ENCODE peak calls at places on chromosomes 4 and X, in nine cellular contexts. O is midbrain, I is activated B cell treated with CpG ODN at 0.5 μM for 24 hours, M is NCI-H446 treated with DMSO at 0.1 percent for 48 hours, C is lung, T is activated gamma-delta T cell, K is H7, N is LHCN-M2, U is occipital lobe. Y is an unnamed sample.

GRCh38 chrX:78104447-78105176 is 564 bp downstream of the PGK1 start:
- DNase-seq in C (peak; percentile 59), M (peak; percentile 3), I (no peak), N (peak; percentile 49), K (peak; percentile 30), O (peak; percentile 15), U (peak; percentile 4), T (no peak), Y (peak; percentile 70)

GRCh38 chr4:148369919-148370318 is 72.3 kb downstream of the NR3C2 start:
- DNase-seq in K (no peak), M (no peak), T (no peak), C (no peak), O (no peak), I (no peak), N (peak; percentile 81), U (no peak), Y (no peak)

GRCh38 chr4:79445371-79445781 is 37.3 kb upstream of the GK2 start:
- DNase-seq in K (no peak), I (no peak), O (no peak), N (no peak), C (no peak), M (peak; percentile 79), U (no peak), T (no peak), Y (no peak)

GRCh38 chr4:169260217-169260866 is 10.4 kb downstream of the SH3RF1 start:
- DNase-seq in I (no peak), C (no peak), O (no peak), U (no peak), N (no peak), T (no peak), M (no peak), K (no peak), Y (no peak)

GRCh38 chr4:41406051-41406516 is 131.9 kb upstream of the LIMCH1 start:
- DNase-seq in N (no peak), M (no peak), O (no peak), C (no peak), T (no peak), I (no peak), U (no peak), K (no peak), Y (no peak)

GRCh38 chrX:1592128-1592862 is 891 bp downstream of the AKAP17A start:
- DNase-seq in O (no peak), M (no peak), T (peak; percentile 16), I (peak; percentile 25), N (no peak), C (no peak), K (peak; percentile 77), U (no peak), Y (peak; percentile 38)

GRCh38 chrX:45745479-45745878 is 544.8 kb upstream of the DIPK2B start:
- DNase-seq in U (no peak), K (no peak), M (no peak), I (no peak), N (peak; percentile 15), O (no peak), T (no peak), C (no peak), Y (no peak)

GRCh38 chr4:11106190-11106589 is 322.5 kb downstream of the HS3ST1 start:
- DNase-seq in C (no peak), U (no peak), O (no peak), I (no peak), M (no peak), N (peak; percentile 9), T (no peak), K (no peak), Y (no peak)

GRCh38 chrX:77502951-77503525 is 55.8 kb downstream of the FGF16 start:
- DNase-seq in C (no peak), N (no peak), O (no peak), M (no peak), I (no peak), K (no peak), U (no peak), T (no peak), Y (no peak)

GRCh38 chr4:184746532-184746870 is 12.6 kb upstream of the CENPU start:
- DNase-seq in O (peak; percentile 34), K (no peak), U (no peak), M (no peak), N (peak; percentile 87), T (no peak), C (peak; percentile 65), I (no peak), Y (no peak)

GRCh38 chr4:98627883-98628282 is 30.5 kb downstream of the TSPAN5 start:
- DNase-seq in K (no peak), U (no peak), N (peak; percentile 50), I (no peak), C (no peak), O (no peak), T (no peak), M (peak; percentile 24), Y (no peak)

GRCh38 chr4:186760576-186760975 is 36.9 kb upstream of the FAT1 start:
- DNase-seq in U (no peak), C (no peak), I (no peak), M (no peak), T (no peak), N (peak; percentile 87), O (no peak), K (no peak), Y (no peak)

GRCh38 chrX:96889726-96890125 is 6.0 kb downstream of the RPA4 start:
- DNase-seq in M (no peak), T (no peak), I (no peak), N (no peak), C (no peak), O (no peak), K (no peak), U (no peak), Y (no peak)

GRCh38 chr4:151276787-151277557 is at the start of gene PRSS48:
- DNase-seq in T (no peak), N (peak; percentile 54), M (no peak), C (peak; percentile 36), I (no peak), K (peak; percentile 77), O (peak; percentile 70), U (peak; percentile 31), Y (peak; percentile 77)

GRCh38 chr4:16129336-16129735 is 45.5 kb upstream of the PROM1 start:
- DNase-seq in U (no peak), C (no peak), I (no peak), T (no peak), N (no peak), K (no peak), O (no peak), M (no peak), Y (no peak)

GRCh38 chrX:154472685-154473632 is 6.1 kb downstream of the LAGE3 start:
- DNase-seq in N (no peak), M (no peak), C (no peak), T (no peak), I (no peak), U (no peak), K (peak; percentile 66), O (no peak), Y (no peak)

GRCh38 chrX:64204252-64204651 is 1.3 kb downstream of the AMER1 start:
- DNase-seq in K (peak; percentile 52), T (no peak), N (peak; percentile 5), U (no peak), O (no peak), I (no peak), M (no peak), C (no peak), Y (peak; percentile 16)

GRCh38 chr4:87838207-87838606 is 5.4 kb downstream of the MEPE start:
- DNase-seq in N (peak; percentile 34), M (no peak), I (no peak), T (no peak), C (no peak), K (no peak), O (peak; percentile 22), U (no peak), Y (no peak)

GRCh38 chr4:13860126-13860525 is 232.6 kb upstream of the BOD1L1 start:
- DNase-seq in T (no peak), N (peak; percentile 35), C (no peak), U (no peak), I (no peak), M (no peak), K (peak; percentile 46), O (peak; percentile 51), Y (no peak)

GRCh38 chr4:124633285-124633941 is 79.1 kb downstream of the ANKRD50 start:
- DNase-seq in T (no peak), C (no peak), M (no peak), U (no peak), K (no peak), I (no peak), N (no peak), O (no peak), Y (no peak)

GRCh38 chrX:15430584-15430983 is 46.4 kb upstream of the VEGFD start:
- DNase-seq in T (no peak), M (no peak), K (no peak), C (no peak), N (no peak), I (no peak), U (no peak), O (no peak), Y (no peak)

GRCh38 chr4:7850489-7850888 is 89.2 kb downstream of the AFAP1 start:
- DNase-seq in M (no peak), T (no peak), I (no peak), N (no peak), U (no peak), O (no peak), K (peak; percentile 71), C (no peak), Y (no peak)

GRCh38 chrX:19513383-19513782 is 1.9 kb downstream of the MAP3K15 start:
- DNase-seq in O (no peak), M (no peak), U (no peak), K (peak; percentile 43), C (peak; percentile 34), T (no peak), N (peak; percentile 2), I (no peak), Y (no peak)

GRCh38 chr4:153488719-153489384 is 22.7 kb downstream of the TMEM131L start:
- DNase-seq in I (no peak), K (peak; percentile 68), T (no peak), U (peak; percentile 19), M (no peak), N (no peak), O (no peak), C (peak; percentile 35), Y (no peak)

Y was measured in transverse colon.